ENCODE peak calls at places on chromosome 5, in four cellular contexts. A is lower lobe of right lung, S is thoracic aorta, N is GM12878. M is an unnamed sample.

GRCh38 chr5:176716320-176716719 is 69.0 kb downstream of the TSPAN17 start:
- DNase-seq in A (no peak), S (no peak), N (no peak), M (no peak)

GRCh38 chr5:32531885-32532520 is 53.4 kb upstream of the SUB1 start:
- DNase-seq in A (no peak), S (no peak), N (peak; percentile 60), M (no peak)

GRCh38 chr5:139415221-139415861 is 11.5 kb upstream of the SPATA24 start:
- DNase-seq in A (no peak), S (no peak), N (no peak), M (no peak)

GRCh38 chr5:16234598-16234997 is 55.0 kb upstream of the MARCHF11 start:
- DNase-seq in A (no peak), S (no peak), N (no peak), M (no peak)

GRCh38 chr5:12272389-12272788 is 368.1 kb upstream of the CTNND2 start:
- DNase-seq in A (no peak), S (no peak), N (no peak), M (no peak)

GRCh38 chr5:178287791-178288105 is 55.1 kb upstream of the PHYKPL start:
- DNase-seq in A (peak; percentile 33), S (no peak), N (no peak), M (no peak)

GRCh38 chr5:174053891-174054290 is 8.4 kb downstream of the NSG2 start:
- DNase-seq in A (no peak), S (no peak), N (no peak), M (no peak)

GRCh38 chr5:139389701-139390638 is at the start of gene MZB1:
- DNase-seq in A (no peak), S (no peak), N (peak; percentile 95), M (no peak)

GRCh38 chr5:12934722-12935121 is 1009.8 kb downstream of the DNAH5 start:
- DNase-seq in A (no peak), S (no peak), N (no peak), M (no peak)

GRCh38 chr5:52725065-52725746 is 62.5 kb upstream of the ITGA1 start:
- DNase-seq in A (no peak), S (no peak), N (no peak), M (no peak)

GRCh38 chr5:144390133-144390532 is 219.5 kb downstream of the KCTD16 start:
- DNase-seq in A (no peak), S (no peak), N (no peak), M (no peak)

GRCh38 chr5:77015938-77016569 is 14.2 kb upstream of the AGGF1 start:
- DNase-seq in A (no peak), S (no peak), N (no peak), M (no peak)

GRCh38 chr5:154276932-154277331 is 86.4 kb downstream of the GALNT10 start:
- DNase-seq in A (no peak), S (no peak), N (no peak), M (no peak)

GRCh38 chr5:5523066-5523505 is 100.6 kb downstream of the ICE1 start:
- DNase-seq in A (no peak), S (no peak), N (peak; percentile 58), M (no peak)

GRCh38 chr5:24110019-24110615 is 534.7 kb downstream of the CDH10 start:
- DNase-seq in A (no peak), S (no peak), N (no peak), M (no peak)

GRCh38 chr5:77066823-77067442 is 20.2 kb downstream of the ZBED3 start:
- DNase-seq in A (no peak), S (no peak), N (no peak), M (no peak)

GRCh38 chr5:130198927-130199326 is 294.7 kb downstream of the CHSY3 start:
- DNase-seq in A (no peak), S (no peak), N (no peak), M (no peak)

GRCh38 chr5:159189310-159189709 is 20.0 kb downstream of the RNF145 start:
- DNase-seq in A (no peak), S (no peak), N (no peak), M (no peak)

GRCh38 chr5:67989457-67989856 is 226.1 kb upstream of the PIK3R1 start:
- DNase-seq in A (no peak), S (no peak), N (no peak), M (no peak)

GRCh38 chr5:142515036-142515435 is 170.9 kb downstream of the FGF1 start:
- DNase-seq in A (no peak), S (no peak), N (no peak), M (no peak)

GRCh38 chr5:117252566-117252965 is 677.9 kb upstream of the SEMA6A start:
- DNase-seq in A (no peak), S (no peak), N (no peak), M (no peak)

GRCh38 chr5:14036514-14036913 is 92.0 kb upstream of the DNAH5 start:
- DNase-seq in A (no peak), S (no peak), N (no peak), M (no peak)
- H3K27ac ChIP-seq in A (peak overlapping the region; percentile 8), S (peak overlapping the region; percentile 65), N (no peak overlapping the region), M (peak overlapping the region; percentile 14)

GRCh38 chr5:39055760-39056393 is 18.3 kb downstream of the RICTOR start:
- DNase-seq in A (no peak), S (no peak), N (no peak), M (no peak)

GRCh38 chr5:39057745-39058144 is 16.5 kb downstream of the RICTOR start:
- DNase-seq in A (no peak), S (no peak), N (no peak), M (no peak)

GRCh38 chr5:39055027-39055759 is 19.0 kb downstream of the RICTOR start:
- DNase-seq in A (no peak), S (no peak), N (no peak), M (no peak)

GRCh38 chr5:39058984-39059565 is 15.1 kb downstream of the RICTOR start:
- DNase-seq in A (no peak), S (no peak), N (no peak), M (no peak)

GRCh38 chr5:39058178-39058577 is 16.0 kb downstream of the RICTOR start:
- DNase-seq in A (no peak), S (no peak), N (no peak), M (no peak)
- H3K4me1 ChIP-seq in A (peaks cover 58% of the 10 kb centered on the region), S (peaks cover 29% of the 10 kb centered on the region), N (peaks cover 8% of the 10 kb centered on the region), M (peaks cover 26% of the 10 kb centered on the region)

GRCh38 chr5:140795259-140795641 is 598 bp downstream of the PCDHA2 start:
- DNase-seq in A (no peak), S (no peak), N (no peak), M (no peak)
- TF ChIP-seq CTCF in A (no peak), S (no peak), N (peak; percentile 4), M (peak; percentile 15)

DNA sequence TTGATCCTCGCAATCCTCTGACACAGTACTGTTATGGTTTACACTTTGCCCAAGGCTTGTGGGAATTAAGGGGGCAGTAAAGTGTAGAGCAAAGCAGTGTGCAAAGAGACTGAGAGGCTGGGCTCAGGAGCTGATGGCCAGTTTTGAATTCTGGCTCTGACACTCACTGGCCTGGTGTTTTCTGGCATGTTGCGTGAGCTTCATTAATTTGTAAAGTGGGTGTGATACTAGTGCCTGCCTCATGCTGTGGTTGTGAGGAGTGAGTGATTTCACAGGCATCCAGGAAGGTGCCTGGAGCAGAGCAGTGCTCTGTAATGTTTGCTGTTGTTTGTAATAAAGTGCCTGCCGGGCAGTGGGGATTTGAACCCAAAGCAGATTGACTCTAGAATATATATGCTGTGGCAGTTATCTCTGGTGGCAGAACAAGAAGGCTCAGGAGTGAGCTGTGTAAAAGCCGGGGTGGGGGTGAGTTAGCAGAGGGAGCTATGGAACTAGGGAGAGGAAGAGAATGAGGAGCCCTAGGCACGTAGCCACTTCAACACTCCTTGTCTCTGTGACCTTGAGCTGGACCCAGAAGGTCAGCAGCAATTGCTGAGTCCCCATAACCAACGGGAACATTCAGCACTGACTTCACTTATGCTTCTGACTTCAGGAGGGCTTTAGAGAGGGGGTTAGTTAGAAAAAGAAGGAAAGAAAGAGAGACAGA is 108.5 kb downstream of the DOCK2 start:
- DNase-seq in A (no peak), S (no peak), N (no peak), M (no peak)
- H3K27ac ChIP-seq in A (no peak overlapping the region), S (no peak overlapping the region), N (peak overlapping the region; percentile 49), M (no peak overlapping the region)

GRCh38 chr5:172868924-172869565 is 35.0 kb downstream of the ERGIC1 start:
- DNase-seq in A (peak; percentile 83), S (peak; percentile 86), N (no peak), M (peak; percentile 89)

GRCh38 chr5:172866378-172866777 is 32.3 kb downstream of the ERGIC1 start:
- DNase-seq in A (no peak), S (no peak), N (no peak), M (no peak)

GRCh38 chr5:172867761-172868435 is 33.8 kb downstream of the ERGIC1 start:
- DNase-seq in A (no peak), S (no peak), N (no peak), M (no peak)

GRCh38 chr5:172868436-172868923 is 34.4 kb downstream of the ERGIC1 start:
- DNase-seq in A (no peak), S (no peak), N (no peak), M (no peak)

GRCh38 chr5:172866802-172867748 is 33.0 kb downstream of the ERGIC1 start:
- DNase-seq in A (no peak), S (no peak), N (no peak), M (no peak)
- H3K4me1 ChIP-seq in A (peaks cover 79% of the 10 kb centered on the region), S (peaks cover 61% of the 10 kb centered on the region), N (peaks cover 3% of the 10 kb centered on the region), M (peaks cover 66% of the 10 kb centered on the region)

DNA sequence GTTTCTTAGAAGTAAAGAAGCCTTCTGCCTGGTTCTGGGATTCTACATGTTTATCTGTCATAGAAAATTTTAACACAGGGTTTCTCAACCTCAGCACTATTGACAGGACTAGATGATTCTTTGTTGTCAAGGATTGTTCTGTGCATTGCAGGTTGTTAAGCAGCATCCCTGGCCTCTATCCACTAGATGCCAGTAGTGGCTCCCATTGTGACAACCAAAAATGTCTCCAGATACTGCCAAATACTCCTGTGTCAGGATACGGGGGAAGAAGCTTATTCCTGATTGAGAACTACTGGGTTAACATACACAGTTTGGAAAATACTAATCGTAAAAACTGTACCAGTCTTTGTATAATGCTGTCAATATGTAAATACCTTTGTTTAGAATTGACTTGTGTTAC is 167.1 kb downstream of the NIPBL start:
- DNase-seq in A (no peak), S (no peak), N (no peak), M (no peak)
- TF ChIP-seq CTCF in A (no peak), S (no peak), N (peak; percentile 24), M (no peak)

DNA sequence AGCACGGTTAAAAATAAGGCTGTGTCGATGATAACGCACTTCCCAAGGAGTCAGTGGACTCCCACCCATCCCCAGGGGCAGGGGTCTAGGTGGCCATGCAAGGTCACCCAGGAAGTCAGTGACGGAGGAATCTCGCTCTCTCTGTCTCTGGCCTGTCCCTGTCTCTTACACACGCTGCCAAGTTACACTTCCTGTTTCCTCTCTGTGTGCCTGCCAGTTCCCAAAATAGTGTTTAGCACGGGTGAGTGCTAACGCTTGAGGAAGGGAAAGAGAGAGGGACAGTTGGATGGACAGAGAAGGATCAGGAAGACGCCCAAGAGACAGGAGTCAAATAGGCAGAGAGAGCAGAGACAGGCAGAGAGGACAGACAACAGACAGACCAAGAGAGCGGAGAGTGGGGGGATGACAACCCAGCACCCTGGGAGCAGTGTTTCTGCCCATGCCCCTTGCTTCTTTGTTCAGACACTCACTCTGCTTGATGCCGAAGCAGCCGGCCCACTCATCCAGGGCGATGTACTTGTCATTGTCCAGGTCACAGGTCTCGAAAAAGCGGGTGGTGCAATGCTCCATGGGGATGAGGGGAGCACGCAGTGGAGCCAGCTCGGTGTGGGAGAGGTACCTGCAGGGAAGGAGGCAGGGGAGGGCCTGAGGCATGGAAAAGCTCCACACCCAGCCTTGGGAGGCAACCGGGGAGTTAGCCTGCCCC is 22.9 kb downstream of the SPARC start:
- DNase-seq in A (no peak), S (no peak), N (no peak), M (no peak)
- H3K27ac ChIP-seq in A (peak overlapping the region; percentile 77), S (peak overlapping the region; percentile 95), N (peak overlapping the region; percentile 96), M (peak overlapping the region; percentile 79)

M was measured in upper lobe of right lung.